ENCODE peak calls at places on chromosome 1, in nine cellular contexts. Y is right cardiac atrium, T is GM12864, Q is nephron progenitor cell, C is epithelial cell of prostate, Z is upper lobe of right lung, J is COR-L47, L is AG09309, X is fibroblast of the conjunctiva. F is an unnamed sample.

GRCh38 chr1:11979818-11980675 is at the start of gene MFN2:
- DNase-seq in Q (peak), X (peak), C (peak), Y (peak), J (peak), T (peak), Z (peak), L (peak), F (peak)

GRCh38 chr1:50979964-50980363 is 9.9 kb downstream of the CDKN2C start:
- DNase-seq in L (no peak), J (no peak), C (no peak), X (no peak), Q (no peak), Z (no peak), T (no peak), Y (no peak), F (no peak)

GRCh38 chr1:182615468-182616129 is 11.4 kb upstream of the RGS16 start:
- DNase-seq in X (peak), Z (peak), C (no peak), L (no peak), J (peak), Y (peak), T (no peak), Q (no peak), F (peak)

GRCh38 chr1:45299981-45300668 is 26.6 kb upstream of the HPDL start:
- DNase-seq in Z (no peak), J (peak), T (peak), Y (peak), C (no peak), L (peak), X (peak), Q (peak), F (peak)

GRCh38 chr1:57550092-57550491 is 126.2 kb upstream of the DAB1 start:
- DNase-seq in L (no peak), Z (no peak), Y (no peak), T (no peak), Q (no peak), J (no peak), X (no peak), C (no peak), F (no peak)

GRCh38 chr1:154295408-154296235 is 23.2 kb downstream of the HAX1 start:
- DNase-seq in Q (no peak), C (no peak), J (no peak), Y (no peak), X (no peak), T (no peak), L (no peak), Z (no peak), F (no peak)

GRCh38 chr1:117657031-117657430 is 51.2 kb downstream of the TENT5C start:
- DNase-seq in L (peak), Q (no peak), Y (no peak), C (peak), Z (no peak), J (no peak), X (peak), T (no peak), F (no peak)

GRCh38 chr1:240192851-240193250 is 101.2 kb downstream of the FMN2 start:
- DNase-seq in Z (no peak), Y (no peak), J (no peak), C (no peak), L (no peak), Q (no peak), T (no peak), X (no peak), F (no peak)

GRCh38 chr1:184567648-184568047 is 180.8 kb downstream of the C1orf21 start:
- DNase-seq in T (no peak), Y (no peak), Z (no peak), J (no peak), C (no peak), X (no peak), Q (no peak), L (peak), F (no peak)

GRCh38 chr1:8831329-8831728 is 13.9 kb upstream of the RERE start:
- DNase-seq in Z (no peak), X (no peak), Q (no peak), Y (no peak), J (no peak), C (no peak), T (no peak), L (no peak), F (no peak)

GRCh38 chr1:29148656-29149491 is 25.2 kb upstream of the TMEM200B start:
- DNase-seq in Z (no peak), Q (no peak), T (no peak), J (no peak), Y (no peak), C (no peak), X (no peak), L (no peak), F (no peak)

GRCh38 chr1:42777860-42778259 is 6.9 kb upstream of the TMEM269 start:
- DNase-seq in X (peak), J (peak), Q (peak), C (no peak), L (no peak), Z (no peak), T (no peak), Y (no peak), F (peak)

GRCh38 chr1:43980255-43981134 is 1.5 kb downstream of the B4GALT2 start:
- DNase-seq in C (peak), X (no peak), J (no peak), Y (no peak), T (no peak), Q (no peak), Z (no peak), L (no peak), F (no peak)

GRCh38 chr1:231322880-231323530 is 14.6 kb downstream of the EXOC8 start:
- DNase-seq in Z (no peak), X (no peak), Q (no peak), L (no peak), Y (no peak), C (no peak), J (no peak), T (no peak), F (no peak)

GRCh38 chr1:9576903-9577302 is 11.8 kb upstream of the TMEM201 start:
- DNase-seq in Y (no peak), X (no peak), L (no peak), Z (no peak), C (no peak), J (no peak), Q (no peak), T (no peak), F (no peak)

GRCh38 chr1:79197421-79197820 is 190.9 kb upstream of the ADGRL4 start:
- DNase-seq in Y (no peak), J (peak), C (no peak), T (no peak), X (no peak), L (no peak), Q (no peak), Z (no peak), F (no peak)

GRCh38 chr1:182595641-182596240 is 6.7 kb upstream of the RNASEL start:
- DNase-seq in X (peak), Z (peak), C (no peak), J (peak), Q (peak), L (no peak), Y (peak), T (no peak), F (peak)

GRCh38 chr1:201090536-201090935 is 21.7 kb downstream of the CACNA1S start:
- DNase-seq in Z (no peak), J (no peak), C (no peak), Q (no peak), T (no peak), L (no peak), X (peak), Y (no peak), F (no peak)

GRCh38 chr1:26602378-26602959 is 72.9 kb downstream of the RPS6KA1 start:
- DNase-seq in Y (no peak), C (no peak), X (peak), L (no peak), Z (no peak), T (no peak), J (peak), Q (peak), F (peak)

GRCh38 chr1:39845569-39846566 is 37.4 kb downstream of the TRIT1 start:
- DNase-seq in C (peak), T (peak), Y (peak), J (peak), Z (peak), L (peak), Q (no peak), X (peak), F (peak)

GRCh38 chr1:39116868-39117728 is 87.4 kb upstream of the MACF1 start:
- DNase-seq in Z (no peak), T (no peak), C (no peak), J (no peak), Y (no peak), Q (no peak), X (no peak), L (no peak), F (no peak)

GRCh38 chr1:90045853-90046563 is 51.1 kb downstream of the ZNF326 start:
- DNase-seq in Y (no peak), J (peak), L (no peak), T (no peak), C (no peak), Q (peak), Z (no peak), X (peak), F (no peak)

GRCh38 chr1:52658795-52659194 is 25.8 kb downstream of the SHISAL2A start:
- DNase-seq in T (no peak), Z (no peak), Y (no peak), L (no peak), C (no peak), J (no peak), X (no peak), Q (no peak), F (no peak)